ENCODE peak calls at places on chromosomes 16 and 17, in four cellular contexts. J is SK-N-SH, R is K562, K is GM12878. P is an unnamed sample.

GRCh38 chr17:11499881-11500280 is 98.4 kb upstream of the DNAH9 start:
- DNase-seq in K (no peak), R (no peak), J (no peak), P (no peak)

GRCh38 chr17:49111934-49112333 is 20.6 kb upstream of the B4GALNT2 start:
- DNase-seq in J (no peak), K (no peak), R (no peak), P (no peak)

GRCh38 chr16:12917653-12918052 is 16.3 kb downstream of the SHISA9 start:
- DNase-seq in J (no peak), K (no peak), R (no peak), P (no peak)

GRCh38 chr16:87303962-87304521 is 13.2 kb downstream of the C16orf95 start:
- DNase-seq in R (no peak), J (no peak), K (no peak), P (no peak)

GRCh38 chr16:75070055-75070841 is 46.3 kb downstream of the LDHD start:
- DNase-seq in K (no peak), J (peak; percentile 86), R (peak; percentile 49), P (no peak)

GRCh38 chr17:45050680-45051059 is 762 bp downstream of the DCAKD start:
- DNase-seq in R (peak; percentile 62), K (no peak), J (peak; percentile 56), P (no peak)

GRCh38 chr17:59963738-59964454 is 644 bp downstream of the RNFT1 start:
- DNase-seq in R (peak; percentile 63), J (peak; percentile 62), K (no peak), P (no peak)

GRCh38 chr16:86554917-86555762 is at the start of gene MTHFSD:
- DNase-seq in K (peak; percentile 74), R (peak; percentile 94), J (peak; percentile 99), P (peak; percentile 94)

GRCh38 chr16:3716831-3717234 is 491 bp downstream of the TRAP1 start:
- DNase-seq in R (peak; percentile 58), J (peak; percentile 69), K (no peak), P (peak; percentile 34)

GRCh38 chr17:1755993-1756306 is 5.9 kb upstream of the SERPINF1 start:
- DNase-seq in R (peak; percentile 53), K (no peak), J (no peak), P (no peak)

GRCh38 chr17:44188757-44189403 is 2.1 kb downstream of the TMUB2 start:
- DNase-seq in J (no peak), R (no peak), K (no peak), P (no peak)

GRCh38 chr16:3171181-3171854 is 16.7 kb upstream of the OR1F1 start:
- DNase-seq in R (no peak), K (no peak), J (peak; percentile 50), P (peak; percentile 72)

GRCh38 chr16:4696172-4696904 is 3.0 kb downstream of the NUDT16L1 start:
- DNase-seq in R (no peak), K (no peak), J (peak; percentile 26), P (no peak)

GRCh38 chr17:77264617-77265230 is 124.0 kb downstream of the SEC14L1 start:
- DNase-seq in R (no peak), K (no peak), J (no peak), P (no peak)

GRCh38 chr16:79595261-79595660 is 5.3 kb downstream of the MAF start:
- DNase-seq in R (no peak), J (no peak), K (no peak), P (no peak)

GRCh38 chr16:11396241-11397048 is 51.2 kb downstream of the RMI2 start:
- DNase-seq in K (no peak), J (peak; percentile 97), R (peak; percentile 78), P (peak; percentile 93)

GRCh38 chr16:23245268-23245667 is 56.8 kb upstream of the SCNN1B start:
- DNase-seq in J (no peak), R (no peak), K (no peak), P (no peak)

GRCh38 chr17:42865638-42866094 is 14.7 kb downstream of the AOC3 start:
- DNase-seq in K (no peak), R (no peak), J (no peak), P (no peak)

GRCh38 chr16:89505204-89506112 is 2.7 kb upstream of the SPG7 start:
- DNase-seq in R (peak; percentile 99), K (peak; percentile 88), J (no peak), P (no peak)

GRCh38 chr17:74452027-74452840 is 14.2 kb upstream of the CD300A start:
- DNase-seq in J (no peak), K (no peak), R (no peak), P (no peak)

GRCh38 chr17:42116705-42117396 is 4.3 kb downstream of the KAT2A start:
- DNase-seq in K (no peak), J (peak; percentile 87), R (peak; percentile 86), P (peak; percentile 87)

GRCh38 chr16:19179890-19180490 is 11.9 kb downstream of the SYT17 start:
- DNase-seq in K (no peak), J (peak; percentile 72), R (peak; percentile 77), P (peak; percentile 63)

GRCh38 chr16:50699345-50700159 is 6.1 kb downstream of the NOD2 start:
- DNase-seq in J (no peak), K (no peak), R (no peak), P (no peak)

GRCh38 chr17:39598047-39598481 is 9.7 kb downstream of the NEUROD2 start:
- DNase-seq in K (no peak), J (peak; percentile 74), R (peak; percentile 28), P (no peak)
- TF ChIP-seq USF1 in K (no peak), J (no peak), R (no peak), P (no peak)

GRCh38 chr17:62090021-62090824 is 25.1 kb upstream of the MED13 start:
- DNase-seq in K (no peak), J (no peak), R (no peak), P (no peak)

GRCh38 chr17:62083651-62084050 is 18.6 kb upstream of the MED13 start:
- DNase-seq in K (no peak), R (no peak), J (no peak), P (no peak)

GRCh38 chr17:62089296-62089695 is 24.2 kb upstream of the MED13 start:
- DNase-seq in R (no peak), K (no peak), J (no peak), P (no peak)

GRCh38 chr17:62090868-62091267 is 25.8 kb upstream of the MED13 start:
- DNase-seq in J (no peak), K (no peak), R (no peak), P (no peak)

DNA sequence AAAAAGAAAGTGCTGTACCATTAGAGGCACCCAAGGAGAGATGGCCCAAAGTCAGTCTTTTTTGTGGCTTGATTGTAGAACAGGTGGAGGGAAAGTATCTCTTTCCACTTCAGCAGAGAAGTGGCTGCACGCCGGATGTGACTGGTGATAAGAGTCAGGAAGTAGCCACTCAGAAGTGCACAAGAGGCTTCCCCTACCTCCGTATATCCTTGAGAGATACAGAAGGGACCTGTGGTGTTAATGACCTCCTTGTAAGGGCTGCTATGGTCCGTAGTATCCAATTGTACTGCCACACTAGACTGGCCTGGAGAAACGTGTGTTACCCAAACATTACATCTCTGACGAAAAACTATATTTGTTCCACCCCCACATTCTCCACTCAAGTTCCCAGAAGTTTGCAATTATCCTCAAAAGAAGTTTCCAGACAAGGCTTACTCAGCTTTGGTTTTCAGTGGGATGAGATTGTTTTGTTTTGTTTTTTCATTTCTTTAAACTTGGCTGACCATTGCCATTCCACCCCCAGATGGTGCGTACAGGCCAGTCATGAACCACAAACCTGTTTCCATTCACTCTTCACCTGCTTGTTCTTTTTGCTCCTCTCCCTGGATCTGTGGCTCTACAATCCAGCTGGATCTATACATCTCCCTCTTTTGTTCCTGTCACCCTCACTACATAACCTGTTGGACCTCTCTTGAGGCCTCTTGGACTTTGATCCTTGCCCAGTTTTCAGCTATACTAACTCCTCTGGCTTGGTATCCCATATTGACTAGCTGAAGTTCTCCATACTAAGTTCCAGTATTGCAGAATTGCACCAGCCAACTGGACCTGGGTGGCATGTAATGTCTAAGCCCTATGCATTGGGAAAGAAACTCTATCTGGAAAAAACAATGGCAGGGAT is 20.7 kb upstream of the MED13 start:
- DNase-seq in J (no peak), K (no peak), R (peak; percentile 60), P (no peak)
- TF ChIP-seq USF1 in J (no peak), K (no peak), R (no peak), P (no peak)

GRCh38 chr16:48433116-48433848 is 48.1 kb upstream of the SIAH1 start:
- DNase-seq in J (no peak), K (no peak), R (no peak), P (no peak)

GRCh38 chr16:48435319-48435682 is 50.1 kb upstream of the SIAH1 start:
- DNase-seq in R (peak; percentile 13), J (no peak), K (no peak), P (no peak)

GRCh38 chr16:48433849-48434530 is 48.8 kb upstream of the SIAH1 start:
- DNase-seq in R (no peak), J (no peak), K (no peak), P (no peak)

GRCh38 chr16:48435906-48436305 is 50.7 kb upstream of the SIAH1 start:
- DNase-seq in R (no peak), J (no peak), K (no peak), P (no peak)

GRCh38 chr16:48434653-48435318 is 49.6 kb upstream of the SIAH1 start:
- DNase-seq in K (no peak), R (no peak), J (no peak), P (no peak)
- TF ChIP-seq USF1 in K (no peak), R (no peak), J (no peak), P (no peak)

DNA sequence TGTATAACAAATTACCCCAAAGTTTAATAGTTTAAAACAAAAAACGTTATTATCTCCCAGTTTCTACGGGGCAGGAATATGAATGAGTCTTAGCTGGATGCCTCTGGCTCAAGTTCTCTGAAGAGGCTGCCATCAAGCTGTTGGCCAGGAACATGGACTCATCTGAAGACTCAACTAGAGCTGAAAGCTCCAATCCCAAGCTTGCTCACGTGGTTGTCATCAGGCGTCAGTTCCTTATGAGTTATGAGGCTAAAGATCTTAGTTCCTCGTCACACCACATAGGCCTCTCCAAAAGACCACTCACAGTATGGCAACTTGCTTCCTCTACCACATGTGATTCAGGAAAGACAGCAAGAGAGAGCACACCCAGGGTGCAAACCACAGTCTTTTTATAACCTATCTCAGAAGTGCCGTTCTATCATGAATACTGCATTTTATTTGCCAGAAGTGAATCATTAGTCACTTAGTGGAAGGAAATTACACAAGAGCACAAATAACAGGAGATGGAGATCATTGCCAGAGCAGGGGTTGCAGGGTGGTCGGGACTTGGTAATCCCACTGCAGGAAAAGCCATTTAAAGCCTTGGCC is 48.7 kb upstream of the NLK start:
- DNase-seq in K (no peak), J (no peak), R (peak; percentile 38), P (no peak)
- TF ChIP-seq USF1 in K (no peak), J (no peak), R (no peak), P (no peak)

GRCh38 chr16:22191966-22192260 is 14.2 kb upstream of the EEF2K start:
- DNase-seq in K (no peak), J (no peak), R (peak; percentile 63), P (no peak)

GRCh38 chr16:22191089-22191965 is 14.8 kb upstream of the EEF2K start:
- DNase-seq in K (peak; percentile 91), R (peak; percentile 98), J (peak; percentile 82), P (peak; percentile 96)

GRCh38 chr16:22194707-22195444 is 11.2 kb upstream of the EEF2K start:
- DNase-seq in R (peak; percentile 43), K (peak; percentile 49), J (no peak), P (no peak)

GRCh38 chr16:22192261-22193133 is 13.6 kb upstream of the EEF2K start:
- DNase-seq in J (no peak), R (peak; percentile 81), K (peak; percentile 85), P (no peak)

DNA sequence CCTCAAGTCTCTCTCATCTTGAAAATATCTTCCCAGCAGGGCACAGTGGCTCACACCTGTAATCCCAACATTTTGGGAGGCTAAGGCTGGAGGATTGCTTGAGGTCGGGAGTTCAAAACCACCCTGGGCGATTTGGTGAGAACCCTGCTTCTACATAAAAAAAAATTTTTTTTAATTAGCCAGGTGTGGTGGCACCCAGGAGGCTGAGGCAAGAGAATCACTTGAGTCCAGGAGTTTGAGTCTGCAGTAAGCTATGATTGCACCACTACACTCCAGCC is 13.0 kb upstream of the EEF2K start:
- DNase-seq in R (peak; percentile 10), J (no peak), K (no peak), P (no peak)
- TF ChIP-seq USF1 in R (no peak), J (no peak), K (no peak), P (no peak)